ENCODE peak calls at places on chromosome 10, in five cellular contexts. W, Q, D, J and C are unnamed samples.

GRCh38 chr10:690227-691161 is 1.0 kb upstream of the DIP2C start:
- DNase-seq in J (no peak), D (no peak), W (no peak), Q (no peak), C (peak)

GRCh38 chr10:788796-789748 is 99.6 kb upstream of the DIP2C start:
- DNase-seq in D (peak), Q (no peak), J (no peak), W (peak), C (peak)

GRCh38 chr10:71981868-71982230 is 17.7 kb downstream of the CHST3 start:
- DNase-seq in W (peak), D (no peak), J (no peak), Q (no peak), C (no peak)

GRCh38 chr10:33249659-33250058 is 84.8 kb downstream of the NRP1 start:
- DNase-seq in W (no peak), D (no peak), J (no peak), Q (peak), C (no peak)

GRCh38 chr10:12531305-12531738 is 182.0 kb downstream of the CAMK1D start:
- DNase-seq in W (no peak), D (peak), J (no peak), Q (no peak), C (no peak)

GRCh38 chr10:82089327-82089726 is 214.3 kb downstream of the NRG3 start:
- DNase-seq in Q (no peak), J (no peak), W (no peak), D (no peak), C (no peak)

GRCh38 chr10:60542691-60543090 is 153.0 kb upstream of the ANK3 start:
- DNase-seq in D (no peak), J (no peak), W (no peak), Q (no peak), C (no peak)

GRCh38 chr10:4661572-4662255 is 164.3 kb upstream of the AKR1E2 start:
- DNase-seq in J (no peak), W (no peak), Q (no peak), D (peak), C (peak)

GRCh38 chr10:1939016-1939415 is 201.7 kb upstream of the ADARB2 start:
- DNase-seq in J (no peak), Q (peak), D (no peak), W (no peak), C (no peak)

GRCh38 chr10:97888641-97889262 is 39.1 kb downstream of the GOLGA7B start:
- DNase-seq in J (no peak), D (no peak), W (no peak), Q (no peak), C (no peak)